ENCODE peak calls at places on chromosomes 7 and 10, in eight cellular contexts. I is A549, C is breast epithelium, Z is mammary epithelial cell, K is MCF 10A, Q is neural crest cell, X is RWPE1, U is left ventricle myocardium inferior. T is an unnamed sample.
A peak's percentile ranks its signal among the peaks of the same experiment; 100 is the strongest.

GRCh38 chr10:124271671-124272070 is 147.1 kb downstream of the OAT start:
- DNase-seq in X (no peak), Q (no peak), Z (no peak), K (no peak), I (no peak), U (no peak), C (no peak), T (no peak)

GRCh38 chr10:110947061-110947595 is 27.7 kb downstream of the SHOC2 start:
- DNase-seq in K (no peak), U (no peak), Q (no peak), I (no peak), Z (peak; percentile 14), X (peak; percentile 11), C (no peak), T (no peak)

GRCh38 chr7:27389508-27389907 is 146.9 kb downstream of the EVX1 start:
- DNase-seq in U (no peak), Q (no peak), I (no peak), X (no peak), C (no peak), Z (no peak), K (no peak), T (no peak)

GRCh38 chr10:18229839-18230238 is 89.6 kb downstream of the CACNB2 start:
- DNase-seq in U (no peak), Q (no peak), C (no peak), K (no peak), I (no peak), Z (peak; percentile 43), X (peak; percentile 7), T (no peak)

GRCh38 chr10:59622320-59622901 is 87.2 kb downstream of the SLC16A9 start:
- DNase-seq in I (peak; percentile 13), Z (peak; percentile 34), Q (peak; percentile 39), U (no peak), K (peak; percentile 53), X (peak; percentile 30), C (no peak), T (no peak)

GRCh38 chr10:87866575-87866974 is 3.1 kb downstream of the PTEN start:
- DNase-seq in Z (peak; percentile 16), I (no peak), C (no peak), K (peak; percentile 19), Q (no peak), X (no peak), U (no peak), T (no peak)

GRCh38 chr10:92757066-92757716 is 67.4 kb downstream of the HHEX start:
- DNase-seq in C (peak; percentile 55), U (peak; percentile 79), X (peak; percentile 55), Q (no peak), I (peak; percentile 46), K (peak; percentile 89), Z (peak; percentile 31), T (peak; percentile 97)

GRCh38 chr10:8445353-8445752 is 390.9 kb downstream of the GATA3 start:
- DNase-seq in Z (no peak), K (no peak), U (no peak), Q (no peak), I (no peak), C (no peak), X (no peak), T (no peak)

GRCh38 chr7:67738958-67739357 is 742.3 kb downstream of the TYW1 start:
- DNase-seq in X (peak; percentile 20), Z (no peak), C (no peak), Q (no peak), I (no peak), U (no peak), K (no peak), T (peak; percentile 73)

GRCh38 chr7:70379210-70379609 is 752.7 kb upstream of the GALNT17 start:
- DNase-seq in Q (no peak), U (no peak), C (no peak), I (no peak), Z (no peak), X (no peak), K (no peak), T (no peak)

GRCh38 chr10:71211053-71211452 is 1.3 kb upstream of the UNC5B start:
- DNase-seq in X (no peak), Q (no peak), C (peak; percentile 22), Z (no peak), I (no peak), U (no peak), K (no peak), T (no peak)

GRCh38 chr7:122261442-122261841 is 43.1 kb downstream of the FEZF1 start:
- DNase-seq in U (no peak), X (no peak), K (no peak), Z (no peak), I (no peak), Q (no peak), C (no peak), T (no peak)

GRCh38 chr10:45545150-45545549 is 127.4 kb downstream of the ZFAND4 start:
- DNase-seq in X (no peak), C (no peak), I (no peak), Q (no peak), U (no peak), Z (no peak), K (no peak), T (no peak)

GRCh38 chr10:124394583-124394982 is 24.1 kb downstream of the OAT start:
- DNase-seq in Q (no peak), I (no peak), K (peak; percentile 33), X (peak; percentile 78), C (no peak), Z (peak; percentile 78), U (no peak), T (no peak)

GRCh38 chr7:17816903-17817302 is 123.4 kb downstream of the SNX13 start:
- DNase-seq in C (no peak), K (no peak), X (no peak), Z (no peak), Q (no peak), I (no peak), U (no peak), T (no peak)

GRCh38 chr7:17822557-17823173 is 117.6 kb downstream of the SNX13 start:
- DNase-seq in Z (no peak), U (no peak), C (no peak), K (no peak), X (no peak), I (no peak), Q (no peak), T (no peak)
- TF ChIP-seq CTCF in Z (no peak), U (no peak), C (no peak), K (no peak), X (no peak), I (no peak), Q (no peak), T (no peak)

GRCh38 chr10:73232887-73233286 is 14.2 kb downstream of the DNAJC9 start:
- DNase-seq in Q (no peak), C (no peak), K (peak; percentile 6), U (no peak), X (no peak), Z (no peak), I (no peak), T (no peak)
- TF ChIP-seq CTCF in Q (peak; percentile 40), C (no peak), K (no peak), U (no peak), X (no peak), Z (peak; percentile 3), I (no peak), T (no peak)

GRCh38 chr10:47354900-47355299 is 6.7 kb downstream of the RBP3 start:
- DNase-seq in Z (no peak), U (no peak), I (no peak), Q (no peak), C (no peak), X (no peak), K (no peak), T (no peak)

GRCh38 chr10:47353351-47353750 is 5.2 kb downstream of the RBP3 start:
- DNase-seq in I (no peak), Z (no peak), U (no peak), Q (no peak), C (no peak), X (no peak), K (no peak), T (no peak)

GRCh38 chr10:47356708-47357107 is 8.5 kb downstream of the RBP3 start:
- DNase-seq in Q (no peak), U (no peak), C (no peak), X (no peak), I (no peak), Z (no peak), K (no peak), T (no peak)

GRCh38 chr10:47351899-47352815 is 4.0 kb downstream of the RBP3 start:
- DNase-seq in I (no peak), C (no peak), K (no peak), Z (no peak), X (no peak), Q (no peak), U (no peak), T (no peak)

GRCh38 chr10:47354162-47354561 is 6.0 kb downstream of the RBP3 start:
- DNase-seq in K (no peak), I (peak; percentile 51), C (no peak), Q (no peak), Z (no peak), X (peak; percentile 14), U (no peak), T (no peak)
- TF ChIP-seq CTCF in K (no peak), I (peak; percentile 40), C (no peak), Q (no peak), Z (no peak), X (no peak), U (peak; percentile 16), T (no peak)

GRCh38 chr10:48507933-48508830 is 96.7 kb downstream of the ARHGAP22 start:
- DNase-seq in C (no peak), I (no peak), Z (no peak), K (peak; percentile 36), Q (no peak), U (peak; percentile 53), X (no peak), T (peak; percentile 71)

GRCh38 chr10:48504141-48504885 is 100.6 kb downstream of the ARHGAP22 start:
- DNase-seq in Z (no peak), K (no peak), I (no peak), U (no peak), X (no peak), C (no peak), Q (no peak), T (peak; percentile 58)

GRCh38 chr10:48507494-48507893 is 97.4 kb downstream of the ARHGAP22 start:
- DNase-seq in C (no peak), Z (no peak), U (no peak), X (no peak), Q (no peak), I (no peak), K (no peak), T (no peak)

GRCh38 chr10:48505394-48506112 is 99.3 kb downstream of the ARHGAP22 start:
- DNase-seq in C (no peak), K (peak; percentile 5), Q (no peak), X (no peak), I (no peak), U (no peak), Z (no peak), T (no peak)

DNA sequence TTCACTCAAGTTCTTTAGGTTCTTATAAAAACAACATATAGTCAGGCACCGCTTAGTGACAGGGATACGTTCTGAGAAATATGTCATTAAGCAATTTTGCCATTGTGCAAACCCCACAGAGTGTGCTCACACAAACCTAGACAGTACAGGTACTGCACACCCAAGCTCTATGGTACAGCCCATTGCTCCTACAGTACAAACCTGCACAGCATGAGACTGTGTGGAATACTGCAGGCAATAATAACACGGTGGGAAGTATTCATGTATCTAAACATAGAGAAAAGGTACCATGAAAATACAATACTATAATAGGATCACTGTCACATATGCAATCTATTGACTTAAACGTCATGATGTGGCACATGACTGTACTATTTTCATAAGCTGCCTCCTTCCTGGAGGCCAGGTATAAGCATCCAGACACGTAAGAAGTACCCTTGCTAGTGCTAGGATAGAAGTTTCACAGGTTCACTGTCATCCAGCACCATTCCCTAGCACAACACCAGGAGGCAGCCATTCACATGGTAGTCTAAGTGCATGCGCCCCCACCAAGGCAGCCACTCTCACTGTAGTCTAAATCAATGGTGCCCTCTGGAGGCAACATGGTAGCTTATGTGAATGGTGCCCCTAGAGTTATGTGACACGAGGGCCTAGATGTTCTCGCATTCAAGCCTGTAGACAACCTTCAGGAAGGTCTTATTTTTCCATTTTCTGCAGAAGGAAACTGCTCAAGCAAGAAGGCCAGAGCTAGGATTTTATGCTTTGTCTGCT is 98.5 kb downstream of the ARHGAP22 start:
- DNase-seq in U (no peak), I (peak; percentile 32), C (no peak), K (peak; percentile 48), Z (no peak), X (no peak), Q (no peak), T (no peak)
- TF ChIP-seq CTCF in U (peak; percentile 38), I (peak; percentile 44), C (no peak), K (peak; percentile 21), Z (no peak), X (no peak), Q (no peak), T (no peak)